ENCODE peak calls at places on chromosome 7, in eight cellular contexts. H is dorsolateral prefrontal cortex; B is spleen; U is PC-9; Q is CD4-positive, alpha-beta T cell; X is RWPE1; N is brain microvascular endothelial cell; V is IMR-90. E is an unnamed sample.

GRCh38 chr7:17058568-17058967 is 176.8 kb upstream of the AGR3 start:
- DNase-seq in N (no peak), V (peak), Q (no peak), X (no peak), H (no peak), B (no peak), U (no peak), E (no peak)

GRCh38 chr7:95690367-95690947 is 81.9 kb upstream of the DYNC1I1 start:
- DNase-seq in X (no peak), B (no peak), N (peak), V (peak), Q (no peak), U (peak), H (no peak), E (no peak)

GRCh38 chr7:2503056-2503941 is 16.3 kb upstream of the LFNG start:
- DNase-seq in U (no peak), X (no peak), Q (no peak), B (no peak), H (no peak), V (no peak), N (no peak), E (no peak)

GRCh38 chr7:36730046-36730445 is 5.8 kb upstream of the AOAH start:
- DNase-seq in N (no peak), H (no peak), U (no peak), B (no peak), X (no peak), V (no peak), Q (no peak), E (no peak)

GRCh38 chr7:30134523-30135270 is at the start of gene MTURN:
- DNase-seq in U (peak), B (peak), Q (peak), H (peak), X (peak), V (peak), N (peak), E (peak)

GRCh38 chr7:117148971-117149370 is 173.9 kb downstream of the WNT2 start:
- DNase-seq in H (no peak), V (no peak), X (no peak), B (no peak), Q (no peak), U (no peak), N (no peak), E (no peak)

GRCh38 chr7:45082831-45083331 is 5.9 kb downstream of the NACAD start:
- DNase-seq in V (no peak), N (no peak), B (no peak), H (no peak), Q (no peak), X (no peak), U (peak), E (peak)

GRCh38 chr7:20399516-20399915 is 68.8 kb downstream of the ITGB8 start:
- DNase-seq in V (peak), Q (no peak), B (no peak), X (peak), U (no peak), N (no peak), H (no peak), E (no peak)

GRCh38 chr7:99943641-99944507 is 14.5 kb upstream of the GJC3 start:
- DNase-seq in V (no peak), Q (no peak), N (no peak), X (no peak), H (no peak), U (no peak), B (no peak), E (no peak)

GRCh38 chr7:139732471-139733167 is 45.2 kb downstream of the HIPK2 start:
- DNase-seq in X (no peak), V (no peak), H (no peak), N (no peak), U (no peak), B (no peak), Q (no peak), E (peak)

GRCh38 chr7:76396039-76396732 is 13.3 kb downstream of the SSC4D start:
- DNase-seq in X (no peak), U (peak), N (no peak), H (peak), V (no peak), B (no peak), Q (no peak), E (no peak)

GRCh38 chr7:76390092-76390491 is 19.4 kb downstream of the SSC4D start:
- DNase-seq in N (no peak), Q (no peak), V (no peak), B (no peak), X (no peak), H (no peak), U (no peak), E (no peak)

GRCh38 chr7:76394962-76395361 is 14.5 kb downstream of the SSC4D start:
- DNase-seq in H (peak), B (no peak), Q (no peak), V (no peak), U (no peak), X (no peak), N (no peak), E (no peak)

GRCh38 chr7:76392531-76393115 is 16.9 kb downstream of the SSC4D start:
- DNase-seq in B (no peak), X (peak), H (no peak), U (no peak), V (no peak), Q (no peak), N (no peak), E (no peak)

DNA sequence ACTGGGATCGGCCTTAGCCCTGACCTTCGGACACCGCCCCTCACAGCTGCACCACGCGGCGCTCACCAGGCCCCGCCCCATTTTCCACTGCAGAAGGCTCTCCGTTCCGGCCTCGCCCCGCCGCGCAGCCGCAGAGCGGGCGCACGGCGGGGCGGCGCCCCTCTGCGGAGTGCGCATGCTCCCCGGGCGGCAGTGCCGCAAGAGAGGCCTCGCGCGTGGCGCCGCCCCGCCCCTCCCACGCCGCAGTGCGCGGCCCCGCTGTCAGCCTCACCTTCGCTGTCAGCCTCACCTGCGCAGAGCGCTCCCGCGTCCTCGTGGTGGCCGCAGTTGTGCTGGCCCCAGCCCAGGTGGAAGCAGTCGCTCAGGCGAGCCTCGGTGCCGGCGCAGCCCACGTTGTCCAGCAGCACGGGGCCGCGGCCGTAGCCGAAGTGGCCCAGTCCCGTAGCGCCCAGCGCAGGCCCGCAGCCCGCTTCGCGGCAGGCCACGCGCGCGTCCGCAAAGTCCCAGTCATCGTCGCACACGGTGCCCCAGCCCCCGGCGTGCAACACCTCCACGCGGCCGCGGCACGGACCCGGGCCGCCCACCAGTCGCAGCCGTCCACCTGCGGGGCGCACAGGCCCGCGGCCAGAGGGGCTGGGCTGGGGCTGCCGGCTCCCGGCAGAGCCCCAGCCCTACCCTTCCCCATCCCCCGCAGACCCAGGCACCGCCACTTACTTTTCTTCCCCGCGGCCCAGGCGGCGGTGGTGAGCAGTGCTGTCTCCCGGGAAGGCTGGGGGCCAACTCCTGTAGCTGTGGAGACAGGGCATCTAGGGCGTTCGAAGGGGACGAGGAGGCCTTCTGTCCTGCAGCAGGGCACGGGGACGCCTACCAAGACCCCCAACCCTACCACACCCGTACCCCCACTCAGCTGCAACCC is 16.1 kb downstream of the SSC4D start:
- DNase-seq in U (peak), V (peak), B (peak), X (peak), H (peak), Q (peak), N (peak), E (peak)
- TF ChIP-seq CTCF in U (no peak), V (no peak), B (peak), X (no peak), H (no peak), Q (no peak), N (peak), E (no peak)

GRCh38 chr7:153190452-153190851 is 430.9 kb downstream of the ACTR3B start:
- DNase-seq in X (no peak), B (no peak), H (no peak), V (no peak), Q (no peak), U (no peak), N (no peak), E (no peak)
- H3K27ac ChIP-seq in X (no peak), B (no peak), H (no peak), V (no peak), Q (no peak), U (no peak), N (no peak), E (no peak)

DNA sequence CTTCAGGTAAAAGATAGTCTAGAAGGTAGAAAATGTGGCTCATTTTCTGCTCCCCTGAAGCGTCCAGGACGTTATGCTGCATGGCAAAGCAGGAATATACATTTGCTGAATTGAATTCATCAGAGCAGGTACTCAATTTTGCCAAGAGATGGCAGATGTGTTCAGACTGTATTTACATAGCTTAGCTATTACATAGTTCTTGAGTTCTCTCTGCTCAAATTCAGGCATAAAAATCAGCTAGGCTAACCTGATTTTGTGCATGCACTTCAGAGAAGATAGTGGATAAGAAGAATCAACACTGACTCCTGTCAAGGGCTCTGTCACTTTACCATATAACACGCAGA is 209.2 kb upstream of the FAM3C start:
- DNase-seq in B (no peak), N (peak), H (no peak), Q (no peak), X (peak), V (peak), U (no peak), E (no peak)
- TF ChIP-seq CTCF in B (no peak), N (peak), H (peak), Q (no peak), X (peak), V (peak), U (no peak), E (no peak)

DNA sequence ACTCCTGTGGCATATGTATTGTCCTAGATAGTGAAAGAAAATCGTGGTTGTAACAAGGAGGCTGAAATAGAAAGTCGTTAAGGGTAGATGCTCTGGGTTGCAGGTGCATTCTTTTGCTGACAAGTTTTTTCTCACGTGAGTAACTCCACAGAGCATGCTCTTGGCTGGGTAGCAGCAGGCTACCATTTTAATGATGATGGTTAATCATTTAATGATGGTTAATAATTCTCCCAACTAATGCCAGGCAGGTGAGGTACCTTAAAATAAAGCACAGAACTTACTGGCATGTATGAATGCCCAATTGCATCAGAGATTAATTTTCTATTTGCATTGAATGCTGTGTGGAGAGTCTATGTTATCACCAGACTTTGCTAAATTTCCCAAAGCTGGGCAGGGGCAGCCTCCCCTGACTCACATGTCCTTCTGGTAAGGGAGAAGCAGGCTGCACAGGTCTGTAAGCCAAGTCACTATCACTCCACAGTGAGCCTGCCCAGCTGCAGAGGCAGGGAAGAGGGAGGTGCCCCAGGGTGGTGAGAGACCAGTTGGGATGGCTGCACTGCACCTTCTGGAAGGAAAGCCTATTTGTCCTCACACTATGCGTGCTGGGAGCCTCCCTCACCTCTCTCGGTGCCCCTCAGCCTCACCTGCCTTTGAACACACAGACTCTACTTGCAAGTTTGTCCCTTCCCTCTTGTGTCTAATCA is 287.0 kb upstream of the IGFBP3 start:
- DNase-seq in V (no peak), H (no peak), Q (no peak), U (no peak), B (no peak), X (no peak), N (no peak), E (no peak)
- H3K27ac ChIP-seq in V (no peak), H (no peak), Q (no peak), U (no peak), B (no peak), X (no peak), N (no peak), E (no peak)

GRCh38 chr7:73646785-73647724 is 20.6 kb upstream of the VPS37D start:
- DNase-seq in Q (no peak), N (no peak), U (no peak), V (no peak), H (no peak), X (no peak), B (no peak), E (no peak)

GRCh38 chr7:73645643-73646182 is 21.4 kb upstream of the MLXIPL start:
- DNase-seq in U (no peak), Q (no peak), V (no peak), X (no peak), H (no peak), N (no peak), B (no peak), E (no peak)

GRCh38 chr7:73650524-73650923 is 17.1 kb upstream of the VPS37D start:
- DNase-seq in H (no peak), V (no peak), U (no peak), N (no peak), B (no peak), X (no peak), Q (no peak), E (no peak)

GRCh38 chr7:73648593-73649332 is 18.9 kb upstream of the VPS37D start:
- DNase-seq in V (no peak), N (no peak), H (no peak), B (no peak), Q (no peak), U (no peak), X (no peak), E (no peak)

GRCh38 chr7:73647725-73648592 is 19.7 kb upstream of the VPS37D start:
- DNase-seq in H (no peak), V (no peak), U (no peak), N (no peak), B (peak), X (no peak), Q (peak), E (no peak)
- TF ChIP-seq CTCF in H (no peak), V (no peak), U (no peak), N (no peak), B (no peak), X (peak), Q (no peak), E (no peak)

GRCh38 chr7:51317582-51317910 is 937 bp upstream of the COBL start:
- DNase-seq in H (no peak), Q (no peak), U (no peak), X (no peak), N (no peak), B (no peak), V (no peak), E (no peak)
- H3K27ac ChIP-seq in H (peak), Q (no peak), U (no peak), X (no peak), N (no peak), B (no peak), V (no peak), E (no peak)

DNA sequence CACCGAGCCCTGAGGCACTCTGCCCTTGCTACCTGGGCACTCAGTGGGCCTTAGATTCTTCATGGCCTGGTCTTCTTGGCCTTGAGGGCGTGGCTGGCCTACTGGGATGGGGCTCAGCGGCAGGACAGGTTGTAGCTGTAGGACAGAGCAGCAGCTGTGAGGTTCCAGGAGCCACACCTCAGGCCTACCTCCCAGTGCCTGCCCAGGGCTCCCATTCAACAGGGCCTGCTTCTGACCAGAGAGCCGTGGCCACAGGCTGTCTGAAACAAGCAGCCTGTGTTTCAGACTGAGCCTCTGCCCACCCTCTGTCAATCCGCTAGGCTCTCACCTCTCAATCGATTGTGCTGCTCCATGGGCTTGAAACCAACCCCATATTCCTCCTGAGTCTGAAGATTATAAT is 928.0 kb upstream of the ZNF722 start:
- DNase-seq in X (no peak), U (no peak), V (no peak), Q (no peak), H (no peak), B (no peak), N (no peak), E (peak)
- TF ChIP-seq CTCF in X (no peak), U (no peak), V (no peak), Q (no peak), H (no peak), B (no peak), N (no peak), E (no peak)

GRCh38 chr7:121932768-121933167 is 59.8 kb downstream of the PTPRZ1 start:
- DNase-seq in H (no peak), U (no peak), B (no peak), N (no peak), V (no peak), Q (no peak), X (no peak), E (no peak)
- H3K27ac ChIP-seq in H (no peak), U (no peak), B (no peak), N (no peak), V (no peak), Q (no peak), X (no peak), E (no peak)

GRCh38 chr7:68629-69028 is 123.7 kb upstream of the FAM20C start:
- DNase-seq in Q (no peak), H (peak), U (no peak), N (no peak), B (peak), V (no peak), X (no peak), E (no peak)

GRCh38 chr7:65554-65953 is 126.8 kb upstream of the FAM20C start:
- DNase-seq in N (no peak), H (no peak), X (no peak), V (peak), U (no peak), Q (no peak), B (no peak), E (no peak)

GRCh38 chr7:66296-66695 is 126.1 kb upstream of the FAM20C start:
- DNase-seq in B (no peak), N (no peak), V (no peak), H (no peak), Q (no peak), U (no peak), X (no peak), E (no peak)

GRCh38 chr7:66741-67140 is 125.6 kb upstream of the FAM20C start:
- DNase-seq in U (no peak), N (no peak), B (peak), V (no peak), H (no peak), Q (no peak), X (no peak), E (no peak)

GRCh38 chr7:67738-68395 is 124.5 kb upstream of the FAM20C start:
- DNase-seq in V (peak), X (no peak), Q (no peak), H (peak), N (no peak), B (peak), U (no peak), E (no peak)
- TF ChIP-seq CTCF in V (no peak), X (no peak), Q (no peak), H (no peak), N (peak), B (no peak), U (no peak), E (no peak)

E was measured in coronary artery.